ENCODE peak calls at places on chromosome 6, in seven cellular contexts. F is foreskin keratinocyte; B is OCI-LY7; N is activated CD8-positive, alpha-beta T cell treated with anti-CD3 and anti-CD28 coated beads for 36 hours; M is Calu3; X is neural crest cell; D is left ventricle myocardium inferior. C is an unnamed sample.

GRCh38 chr6:51514396-51515051 is 572.9 kb downstream of the PKHD1 start:
- DNase-seq in X (no peak), M (no peak), B (no peak), D (no peak), F (peak), N (no peak), C (no peak)

GRCh38 chr6:43290905-43291355 is 7.1 kb upstream of the SLC22A7 start:
- DNase-seq in X (no peak), N (no peak), D (no peak), F (no peak), M (no peak), B (no peak), C (no peak)

GRCh38 chr6:169183233-169183632 is 70.4 kb downstream of the THBS2 start:
- DNase-seq in F (no peak), B (no peak), N (no peak), M (no peak), X (no peak), D (no peak), C (no peak)

GRCh38 chr6:165850434-165851019 is 187.5 kb upstream of the PDE10A start:
- DNase-seq in F (no peak), N (peak), M (peak), X (peak), B (peak), D (peak), C (peak)

GRCh38 chr6:79602859-79603258 is 28.3 kb upstream of the SH3BGRL2 start:
- DNase-seq in N (no peak), B (no peak), X (no peak), M (no peak), D (no peak), F (no peak), C (no peak)

GRCh38 chr6:43883698-43884659 is 114.0 kb downstream of the VEGFA start:
- DNase-seq in N (no peak), M (no peak), X (no peak), D (no peak), B (peak), F (no peak), C (peak)

GRCh38 chr6:39911513-39912125 is 22.6 kb downstream of the MOCS1 start:
- DNase-seq in D (no peak), M (no peak), B (no peak), N (no peak), F (no peak), X (no peak), C (no peak)

GRCh38 chr6:28981391-28981832 is 23.7 kb downstream of the ZNF311 start:
- DNase-seq in N (peak), B (peak), F (peak), X (peak), M (peak), D (peak), C (no peak)

GRCh38 chr6:17851720-17852161 is 135.7 kb downstream of the KIF13A start:
- DNase-seq in X (no peak), D (no peak), M (no peak), B (no peak), N (no peak), F (no peak), C (no peak)

GRCh38 chr6:135901776-135902524 is 50.4 kb downstream of the PDE7B start:
- DNase-seq in N (peak), X (no peak), F (no peak), B (no peak), M (no peak), D (peak), C (no peak)

GRCh38 chr6:52132326-52132725 is 44.9 kb upstream of the PKHD1 start:
- DNase-seq in X (no peak), B (no peak), F (no peak), N (no peak), D (no peak), M (no peak), C (no peak)

GRCh38 chr6:8087870-8088269 is 14.5 kb downstream of the EEF1E1 start:
- DNase-seq in B (no peak), M (no peak), F (no peak), X (no peak), D (no peak), N (no peak), C (no peak)

GRCh38 chr6:141552463-141552862 is 580.3 kb upstream of the GJE1 start:
- DNase-seq in B (peak), D (no peak), X (no peak), M (peak), N (no peak), F (peak), C (peak)

GRCh38 chr6:135506270-135506997 is 8.9 kb upstream of the AHI1 start:
- DNase-seq in B (peak), X (no peak), M (peak), D (no peak), F (no peak), N (peak), C (peak)

GRCh38 chr6:1604347-1604990 is 5.2 kb upstream of the FOXC1 start:
- DNase-seq in B (peak), N (peak), D (no peak), X (peak), F (no peak), M (peak), C (peak)

GRCh38 chr6:140736227-140736626 is 1361.8 kb upstream of the CITED2 start:
- DNase-seq in F (no peak), B (no peak), X (no peak), N (no peak), M (no peak), D (no peak), C (no peak)

GRCh38 chr6:67433124-67433523 is 1202.0 kb upstream of the ADGRB3 start:
- DNase-seq in F (no peak), X (no peak), M (no peak), N (no peak), D (no peak), B (no peak), C (no peak)

GRCh38 chr6:45900808-45901752 is 114.6 kb downstream of the CLIC5 start:
- DNase-seq in D (no peak), X (no peak), F (no peak), B (no peak), N (no peak), M (no peak), C (no peak)

GRCh38 chr6:105793132-105793531 is 293.0 kb upstream of the PRDM1 start:
- DNase-seq in X (no peak), M (peak), N (no peak), D (no peak), B (peak), F (no peak), C (no peak)

GRCh38 chr6:44740566-44741120 is 353.1 kb downstream of the CDC5L start:
- DNase-seq in M (no peak), F (no peak), B (no peak), X (no peak), N (no peak), D (no peak), C (no peak)

GRCh38 chr6:26538572-26538902 is 371 bp downstream of the HMGN4 start:
- DNase-seq in B (no peak), M (peak), D (no peak), F (peak), N (no peak), X (no peak), C (no peak)

GRCh38 chr6:149026530-149026942 is 279.7 kb downstream of the UST start:
- DNase-seq in N (peak), X (peak), D (no peak), F (peak), M (peak), B (peak), C (no peak)

GRCh38 chr6:15352884-15353283 is 107.0 kb downstream of the JARID2 start:
- DNase-seq in F (no peak), N (no peak), B (no peak), D (no peak), X (no peak), M (no peak), C (no peak)

GRCh38 chr6:24666616-24667377 is at the start of the genes ACOT13 and TDP2:
- DNase-seq in B (peak), X (peak), D (peak), N (peak), M (peak), F (peak), C (peak)

GRCh38 chr6:97394160-97394748 is 111.2 kb upstream of the MMS22L start:
- DNase-seq in D (no peak), N (peak), F (peak), B (peak), X (peak), M (peak), C (peak)

GRCh38 chr6:20700375-20700774 is 166.1 kb downstream of the CDKAL1 start:
- DNase-seq in M (no peak), F (no peak), D (no peak), X (no peak), B (no peak), N (no peak), C (no peak)

GRCh38 chr6:155216312-155217028 is 47.3 kb upstream of the CLDN20 start:
- DNase-seq in N (no peak), X (no peak), B (no peak), M (no peak), F (no peak), D (no peak), C (no peak)

GRCh38 chr6:156618600-156619205 is 158.5 kb upstream of the ARID1B start:
- DNase-seq in D (no peak), B (no peak), M (no peak), N (no peak), F (no peak), X (no peak), C (no peak)

GRCh38 chr6:25717856-25718740 is 36.4 kb upstream of the SLC17A4 start:
- DNase-seq in F (no peak), M (peak), D (no peak), X (no peak), N (no peak), B (peak), C (peak)

GRCh38 chr6:117976030-117976651 is 69.1 kb downstream of the SLC35F1 start:
- DNase-seq in M (peak), X (peak), B (peak), F (peak), N (peak), D (no peak), C (peak)

GRCh38 chr6:129432738-129433137 is 277.2 kb downstream of the ARHGAP18 start:
- DNase-seq in M (no peak), F (peak), D (no peak), N (no peak), X (no peak), B (no peak), C (no peak)

GRCh38 chr6:3226422-3227362 is 761 bp downstream of the TUBB2B start:
- DNase-seq in M (no peak), D (no peak), N (peak), F (no peak), X (peak), B (peak), C (peak)

GRCh38 chr6:128632131-128632530 is 111.7 kb upstream of the PTPRK start:
- DNase-seq in X (no peak), M (peak), D (no peak), F (peak), B (no peak), N (no peak), C (no peak)

GRCh38 chr6:150004101-150004782 is 21.1 kb downstream of the RAET1L start:
- DNase-seq in M (no peak), F (no peak), B (peak), N (peak), X (no peak), D (no peak), C (peak)

GRCh38 chr6:139931746-139932145 is 557.3 kb upstream of the CITED2 start:
- DNase-seq in F (peak), B (no peak), D (no peak), N (no peak), X (no peak), M (no peak), C (no peak)

GRCh38 chr6:34248198-34248726 is 544 bp downstream of the SMIM29 start:
- DNase-seq in D (peak), B (peak), F (no peak), X (peak), M (peak), N (peak), C (peak)

GRCh38 chr6:80439721-80440488 is 333.4 kb downstream of the BCKDHB start:
- DNase-seq in N (no peak), B (no peak), M (peak), X (no peak), D (no peak), F (peak), C (no peak)

GRCh38 chr6:115729036-115729435 is 331.7 kb downstream of the FRK start:
- DNase-seq in M (no peak), B (no peak), D (no peak), F (no peak), X (no peak), N (no peak), C (no peak)

GRCh38 chr6:113629940-113630339 is 227.2 kb upstream of the MARCKS start:
- DNase-seq in D (no peak), N (no peak), M (no peak), B (no peak), X (no peak), F (no peak), C (no peak)

GRCh38 chr6:19035454-19035853 is 648.3 kb downstream of the RNF144B start:
- DNase-seq in B (no peak), F (no peak), M (no peak), X (no peak), N (no peak), D (no peak), C (no peak)

DNA sequence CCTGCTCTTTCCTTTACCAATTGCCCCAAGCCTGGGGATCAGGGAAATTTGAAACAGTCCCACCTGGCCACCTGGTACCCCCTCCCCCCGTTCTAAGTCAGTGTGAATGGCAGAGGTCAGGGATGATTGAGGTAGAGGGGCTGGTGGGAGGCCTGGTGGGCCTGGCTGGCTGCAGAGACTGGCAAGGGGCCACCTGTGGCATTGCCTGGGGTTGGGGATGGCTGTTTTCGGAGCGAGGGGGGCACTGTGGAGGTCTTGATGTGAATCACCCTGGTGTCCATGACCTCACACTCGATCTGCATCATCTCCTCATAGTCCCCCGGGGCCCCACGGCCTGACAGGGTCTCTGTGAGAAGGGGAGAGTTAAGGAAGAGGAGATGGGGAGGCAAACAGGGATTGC is 6.5 kb upstream of the TNXB start:
- DNase-seq in M (no peak), D (no peak), B (no peak), F (no peak), N (no peak), X (no peak), C (no peak)
- TF ChIP-seq CTCF in M (no peak), D (no peak), B (no peak), F (no peak), N (no peak), X (no peak), C (no peak)

GRCh38 chr6:14317616-14318015 is 200.0 kb downstream of the CD83 start:
- DNase-seq in M (no peak), D (no peak), B (no peak), X (no peak), N (no peak), F (no peak), C (no peak)

GRCh38 chr6:14320342-14320741 is 202.8 kb downstream of the CD83 start:
- DNase-seq in N (no peak), M (no peak), B (no peak), X (no peak), F (no peak), D (no peak), C (no peak)

GRCh38 chr6:14322841-14323240 is 205.3 kb downstream of the CD83 start:
- DNase-seq in X (no peak), D (no peak), B (no peak), N (no peak), F (no peak), M (no peak), C (no peak)

GRCh38 chr6:14324042-14324441 is 206.5 kb downstream of the CD83 start:
- DNase-seq in M (peak), B (no peak), D (no peak), F (no peak), N (no peak), X (no peak), C (no peak)

GRCh38 chr6:14321992-14322772 is 204.6 kb downstream of the CD83 start:
- DNase-seq in N (no peak), X (no peak), D (peak), F (no peak), B (no peak), M (peak), C (no peak)
- TF ChIP-seq CTCF in N (no peak), X (no peak), D (peak), F (peak), B (no peak), M (no peak), C (no peak)

DNA sequence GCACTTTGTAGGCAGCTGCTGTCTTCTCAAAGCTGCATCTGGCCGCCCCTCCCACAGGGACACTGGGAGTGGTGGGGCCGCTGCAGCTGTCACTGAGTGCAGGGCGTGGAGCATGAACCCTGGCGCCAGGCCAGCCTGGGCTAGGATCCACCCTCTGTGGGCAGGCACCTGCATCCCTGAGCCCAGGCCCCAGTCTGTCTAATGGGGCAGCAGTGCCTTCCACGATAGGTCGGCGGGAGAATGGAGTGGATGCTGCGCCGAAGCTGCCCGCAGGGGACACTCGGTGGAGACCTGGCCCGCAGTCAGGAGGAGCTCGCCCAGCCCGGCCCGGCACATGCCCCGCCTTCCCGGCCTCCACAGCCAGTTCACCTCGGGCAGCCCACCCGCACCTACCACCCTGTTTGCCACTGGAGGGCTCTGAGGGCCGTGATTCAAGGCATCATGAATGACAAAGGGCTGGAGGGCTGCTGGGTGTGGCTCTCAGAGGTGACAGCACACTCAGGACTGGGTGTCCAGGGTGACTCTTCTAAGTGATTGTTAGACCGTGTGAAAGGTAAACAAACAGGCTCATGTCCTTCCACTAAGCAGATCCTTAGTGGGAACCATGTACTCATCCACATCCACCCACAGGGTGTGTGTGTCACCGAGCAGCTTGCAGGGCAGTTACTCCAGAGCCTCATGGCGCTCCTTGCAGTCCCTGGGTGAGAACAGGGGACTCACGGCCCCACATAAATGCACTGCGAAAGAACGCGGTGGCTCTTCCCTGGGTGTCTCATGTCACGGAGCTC is 133.9 kb downstream of the AGPAT4 start:
- DNase-seq in M (no peak), N (no peak), D (peak), B (no peak), X (no peak), F (no peak), C (no peak)
- TF ChIP-seq CTCF in M (no peak), N (no peak), D (no peak), B (no peak), X (no peak), F (no peak), C (no peak)

DNA sequence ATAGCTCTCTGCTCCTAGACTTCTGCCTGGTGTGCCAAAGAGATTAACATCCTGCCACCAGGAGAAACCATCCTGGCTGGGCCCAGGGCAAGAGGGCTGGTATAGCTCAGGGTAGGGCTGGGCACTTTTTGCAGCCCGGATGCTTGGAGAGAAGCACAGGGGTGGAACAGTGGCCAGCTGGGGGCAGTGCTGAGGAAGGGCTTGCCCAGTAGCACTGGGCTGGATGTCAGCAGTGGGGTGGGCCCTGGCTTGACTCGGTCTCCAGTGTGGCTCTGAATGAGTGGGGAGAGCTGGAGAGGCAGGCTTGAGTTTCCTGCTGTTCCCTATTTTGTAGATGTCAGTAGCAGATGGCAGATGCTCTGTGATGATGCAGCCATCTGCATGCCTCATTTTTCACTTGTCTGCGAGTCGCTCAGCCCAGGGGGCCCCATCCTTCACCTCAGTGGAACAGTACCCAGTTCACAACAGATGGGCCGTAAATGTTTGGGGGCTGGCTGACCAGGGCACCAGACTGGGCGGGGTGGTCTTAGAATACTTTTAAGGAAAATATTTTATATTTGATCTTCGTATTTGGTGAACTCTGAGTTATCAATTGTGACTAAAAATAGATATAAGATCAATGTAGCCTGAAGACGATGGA is 56.4 kb upstream of the TULP1 start:
- DNase-seq in B (peak), F (no peak), X (peak), N (peak), D (peak), M (peak), C (peak)
- TF ChIP-seq CTCF in B (peak), F (peak), X (peak), N (peak), D (peak), M (no peak), C (peak)